ENCODE peak calls at places on chromosomes 4 and X, in four cellular contexts. F is stimulated activated CD4-positive, alpha-beta T cell treated with anti-CD3 and anti-CD28 coated beads, Interleukin-2, amount 100 ng/mL, for 24 hours; S is psoas muscle; N is sciatic nerve. A is an unnamed sample.

GRCh38 chrX:43813898-43814297 is 68.4 kb downstream of the MAOB start:
- DNase-seq in F (peak; percentile 3), S (no peak), N (no peak), A (peak; percentile 13)

GRCh38 chrX:108737754-108738153 is 1.4 kb upstream of the IRS4 start:
- DNase-seq in F (no peak), S (no peak), N (no peak), A (no peak)

GRCh38 chr4:174365018-174365587 is 81.4 kb downstream of the CEP44 start:
- DNase-seq in F (no peak), S (no peak), N (no peak), A (no peak)

GRCh38 chrX:17595456-17596035 is 141.7 kb upstream of the SCML1 start:
- DNase-seq in F (no peak), S (no peak), N (no peak), A (no peak)

GRCh38 chr4:123418486-123418931 is 21.9 kb downstream of the SPRY1 start:
- DNase-seq in F (no peak), S (no peak), N (no peak), A (no peak)

GRCh38 chr4:38161208-38162113 is 201.3 kb downstream of the PTTG2 start:
- DNase-seq in F (no peak), S (no peak), N (no peak), A (no peak)

GRCh38 chr4:140252144-140252741 is 98.3 kb upstream of the MAML3 start:
- DNase-seq in F (no peak), S (no peak), N (peak; percentile 64), A (no peak)

GRCh38 chr4:183201331-183201730 is 102.3 kb downstream of the WWC2 start:
- DNase-seq in F (no peak), S (no peak), N (no peak), A (no peak)

GRCh38 chrX:47497274-47497673 is 14.3 kb upstream of the ZNF41 start:
- DNase-seq in F (no peak), S (no peak), N (no peak), A (no peak)

GRCh38 chr4:87377816-87378215 is 13.2 kb downstream of the HSD17B11 start:
- DNase-seq in F (no peak), S (no peak), N (no peak), A (no peak)

GRCh38 chrX:39163585-39163984 is 362.3 kb downstream of the MID1IP1 start:
- DNase-seq in F (peak; percentile 31), S (no peak), N (no peak), A (no peak)

GRCh38 chr4:47641755-47642154 is 156.7 kb downstream of the ATP10D start:
- DNase-seq in F (no peak), S (no peak), N (no peak), A (no peak)

GRCh38 chr4:26131711-26132110 is 189.1 kb upstream of the RBPJ start:
- DNase-seq in F (no peak), S (no peak), N (no peak), A (peak; percentile 64)

GRCh38 chr4:151184523-151185458 is 85.4 kb downstream of the RPS3A start:
- DNase-seq in F (no peak), S (no peak), N (no peak), A (no peak)

GRCh38 chr4:89561051-89561450 is 253.5 kb upstream of the GPRIN3 start:
- DNase-seq in F (no peak), S (no peak), N (no peak), A (no peak)

GRCh38 chr4:96052827-96053226 is 212.9 kb downstream of the PDHA2 start:
- DNase-seq in F (no peak), S (no peak), N (no peak), A (no peak)

GRCh38 chr4:38837849-38838248 is 18.8 kb downstream of the TLR6 start:
- DNase-seq in F (no peak), S (no peak), N (no peak), A (no peak)

GRCh38 chrX:17067534-17067933 is 121.1 kb downstream of the REPS2 start:
- DNase-seq in F (no peak), S (no peak), N (no peak), A (no peak)